ENCODE peak calls at places on chromosomes 11 and 22, in five cellular contexts. S is A549, Z is suprapubic skin, C is K562, F is H1. E is an unnamed sample.

GRCh38 chr11:64415286-64415685 is 56.3 kb downstream of the RPS6KA4 start:
- DNase-seq in S (no peak), Z (no peak), C (no peak), F (no peak), E (no peak)

GRCh38 chr11:78438298-78438975 is 20.8 kb upstream of the GAB2 start:
- DNase-seq in S (no peak), Z (no peak), C (no peak), F (no peak), E (no peak)

GRCh38 chr22:43498856-43499253 is 87.0 kb downstream of the MPPED1 start:
- DNase-seq in S (no peak), Z (no peak), C (no peak), F (no peak), E (no peak)

GRCh38 chr11:33691051-33691864 is 9.4 kb downstream of the C11orf91 start:
- DNase-seq in S (peak; percentile 31), Z (no peak), C (no peak), F (no peak), E (peak; percentile 35)

GRCh38 chr22:36237462-36238347 is 1.6 kb downstream of the APOL2 start:
- DNase-seq in S (no peak), Z (no peak), C (no peak), F (no peak), E (no peak)

GRCh38 chr22:39301926-39302325 is 17.5 kb downstream of the RPL3 start:
- DNase-seq in S (no peak), Z (no peak), C (no peak), F (no peak), E (no peak)

GRCh38 chr11:100876826-100877545 is 189.9 kb downstream of the ARHGAP42 start:
- DNase-seq in S (no peak), Z (no peak), C (no peak), F (peak; percentile 21), E (no peak)

GRCh38 chr11:102530558-102530957 is at the start of gene MMP7:
- DNase-seq in S (peak; percentile 46), Z (no peak), C (no peak), F (no peak), E (no peak)

GRCh38 chr22:47296405-47297260 is 534.2 kb downstream of the TBC1D22A start:
- DNase-seq in S (no peak), Z (no peak), C (no peak), F (no peak), E (no peak)

GRCh38 chr11:69487391-69487790 is 5.9 kb downstream of the LINC01488 start:
- DNase-seq in S (no peak), Z (no peak), C (no peak), F (no peak), E (no peak)

GRCh38 chr11:67320691-67321090 is 17.4 kb downstream of the SSH3 start:
- DNase-seq in S (no peak), Z (peak; percentile 48), C (no peak), F (no peak), E (no peak)

GRCh38 chr11:17513853-17514252 is 30.4 kb downstream of the USH1C start:
- DNase-seq in S (no peak), Z (no peak), C (no peak), F (no peak), E (no peak)

GRCh38 chr11:32931605-32932004 is 39.0 kb downstream of the QSER1 start:
- DNase-seq in S (no peak), Z (no peak), C (no peak), F (no peak), E (no peak)

GRCh38 chr11:34209809-34210208 is 104.4 kb downstream of the NAT10 start:
- DNase-seq in S (no peak), Z (no peak), C (no peak), F (no peak), E (no peak)

GRCh38 chr22:22878801-22879674 is 8.6 kb upstream of the IGLL5 start:
- DNase-seq in S (no peak), Z (no peak), C (peak; percentile 60), F (no peak), E (no peak)

GRCh38 chr11:46537121-46537520 is 56.7 kb downstream of the AMBRA1 start:
- DNase-seq in S (no peak), Z (no peak), C (no peak), F (no peak), E (no peak)

GRCh38 chr11:128645968-128646367 is 47.9 kb upstream of the FLI1 start:
- DNase-seq in S (no peak), Z (no peak), C (no peak), F (no peak), E (no peak)

GRCh38 chr22:41830174-41830573 is 2.7 kb upstream of the SREBF2 start:
- DNase-seq in S (no peak), Z (no peak), C (no peak), F (no peak), E (no peak)

GRCh38 chr11:13227676-13228255 is 49.8 kb upstream of the BMAL1 start:
- DNase-seq in S (no peak), Z (no peak), C (no peak), F (no peak), E (no peak)

GRCh38 chr11:2448661-2449547 is 4.1 kb downstream of the KCNQ1 start:
- DNase-seq in S (no peak), Z (no peak), C (no peak), F (no peak), E (no peak)

GRCh38 chr11:64267207-64267945 is 16.0 kb downstream of the PLCB3 start:
- DNase-seq in S (no peak), Z (no peak), C (no peak), F (no peak), E (peak; percentile 66)

GRCh38 chr11:134758342-134758931 is 346.4 kb upstream of the B3GAT1 start:
- DNase-seq in S (no peak), Z (no peak), C (no peak), F (no peak), E (no peak)

GRCh38 chr11:7486731-7487130 is 1.4 kb downstream of the OLFML1 start:
- DNase-seq in S (no peak), Z (no peak), C (no peak), F (no peak), E (peak; percentile 47)

GRCh38 chr22:39443416-39443815 is 13.4 kb upstream of the MGAT3 start:
- DNase-seq in S (no peak), Z (no peak), C (no peak), F (no peak), E (no peak)

GRCh38 chr11:10898003-10898762 is 40.3 kb upstream of the ZBED5 start:
- DNase-seq in S (no peak), Z (no peak), C (no peak), F (no peak), E (no peak)
- H3K4me1 ChIP-seq in S (peaks cover 73% of the 10 kb centered on the region), Z (peaks cover 69% of the 10 kb centered on the region), C (peaks cover 70% of the 10 kb centered on the region), F (no peaks in the 10 kb centered on the region), E (peaks cover 11% of the 10 kb centered on the region)

DNA sequence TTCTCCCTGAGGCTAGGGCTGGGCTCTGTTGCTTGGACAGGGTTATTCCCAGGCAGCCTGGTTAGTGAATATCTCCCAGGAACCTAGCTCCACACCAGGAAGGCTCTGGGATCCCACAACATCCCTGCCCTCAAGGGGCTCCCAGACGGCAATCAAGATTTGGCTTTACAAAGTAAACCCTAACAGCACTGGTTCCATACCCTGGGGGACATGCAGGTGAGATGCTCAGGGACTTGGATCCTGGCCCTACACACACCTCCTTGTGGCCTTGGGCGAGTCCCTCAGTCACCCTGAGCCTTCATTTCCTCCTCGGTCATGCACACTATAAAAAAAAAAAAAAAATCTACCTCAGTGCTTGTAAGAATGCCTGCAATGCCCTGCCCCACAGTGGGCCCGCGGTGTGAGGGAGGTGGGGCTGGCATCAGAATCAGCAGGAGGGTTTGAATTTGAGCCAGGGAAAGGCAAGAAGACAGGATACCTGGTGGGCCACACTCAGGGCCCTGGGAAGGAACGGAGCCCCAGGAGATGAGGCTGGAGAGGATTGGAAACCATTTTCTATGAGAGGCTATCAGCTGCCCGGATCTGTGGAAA is 86.3 kb downstream of the MORC2 start:
- DNase-seq in S (no peak), Z (no peak), C (no peak), F (no peak), E (no peak)
- TF ChIP-seq EP300 in S (no peak), Z (no peak), C (no peak), F (no peak), E (no peak)

GRCh38 chr11:61358566-61358965 is 3.1 kb downstream of the CYB561A3 start:
- DNase-seq in S (no peak), Z (no peak), C (no peak), F (no peak), E (no peak)
- H3K4me1 ChIP-seq in S (peaks cover 13% of the 10 kb centered on the region), Z (peaks cover 52% of the 10 kb centered on the region), C (peaks cover 32% of the 10 kb centered on the region), F (no peaks in the 10 kb centered on the region), E (peaks cover 2% of the 10 kb centered on the region)

GRCh38 chr11:115961168-115962003 is 457.2 kb upstream of the CADM1 start:
- DNase-seq in S (no peak), Z (no peak), C (no peak), F (no peak), E (no peak)

GRCh38 chr11:115964091-115964490 is 459.9 kb upstream of the CADM1 start:
- DNase-seq in S (no peak), Z (no peak), C (no peak), F (no peak), E (no peak)

GRCh38 chr11:115963170-115963569 is 459.0 kb upstream of the CADM1 start:
- DNase-seq in S (no peak), Z (no peak), C (no peak), F (no peak), E (no peak)

GRCh38 chr11:115965754-115966504 is 461.7 kb upstream of the CADM1 start:
- DNase-seq in S (no peak), Z (no peak), C (no peak), F (no peak), E (no peak)
- TF ChIP-seq EP300 in S (no peak), Z (no peak), C (no peak), F (no peak), E (no peak)

GRCh38 chr11:111417011-111417765 is 38.1 kb upstream of the POU2AF1 start:
- DNase-seq in S (no peak), Z (no peak), C (no peak), F (no peak), E (no peak)

GRCh38 chr11:111418436-111418787 is 39.3 kb upstream of the POU2AF1 start:
- DNase-seq in S (no peak), Z (no peak), C (no peak), F (no peak), E (no peak)

GRCh38 chr11:111419181-111419580 is 40.1 kb upstream of the POU2AF1 start:
- DNase-seq in S (no peak), Z (no peak), C (no peak), F (no peak), E (no peak)

GRCh38 chr11:111416231-111416960 is 37.3 kb upstream of the POU2AF1 start:
- DNase-seq in S (no peak), Z (no peak), C (no peak), F (no peak), E (no peak)

GRCh38 chr11:111417766-111418435 is 38.8 kb upstream of the POU2AF1 start:
- DNase-seq in S (no peak), Z (no peak), C (no peak), F (no peak), E (peak; percentile 71)
- H3K4me1 ChIP-seq in S (no peaks in the 10 kb centered on the region), Z (peaks cover 33% of the 10 kb centered on the region), C (no peaks in the 10 kb centered on the region), F (no peaks in the 10 kb centered on the region), E (peaks cover 24% of the 10 kb centered on the region)

E was measured in ovary.